ENCODE peak calls at places on chromosome 6, in eight cellular contexts. One of them, this sample, is unnamed.

GRCh38 chr6:150539111-150539510 is 60.6 kb upstream of the PLEKHG1 start:
- DNase-seq in neural progenitor cell: no peak
- DNase-seq in fibroblast of pulmonary artery: no peak
- DNase-seq in WTC11: no peak
- DNase-seq in tibial artery: no peak
- DNase-seq in brain microvascular endothelial cell: no peak
- DNase-seq in HCT116: no peak
- DNase-seq in heart left ventricle: no peak
- DNase-seq in this sample: no peak

GRCh38 chr6:1770435-1770843 is 160.7 kb downstream of the FOXC1 start:
- DNase-seq in neural progenitor cell: no peak
- DNase-seq in fibroblast of pulmonary artery: no peak
- DNase-seq in WTC11: no peak
- DNase-seq in tibial artery: no peak
- DNase-seq in brain microvascular endothelial cell: peak
- DNase-seq in HCT116: no peak
- DNase-seq in heart left ventricle: no peak
- DNase-seq in this sample: no peak

GRCh38 chr6:48550607-48551006 is 439.6 kb upstream of the PTCHD4 start:
- DNase-seq in neural progenitor cell: no peak
- DNase-seq in fibroblast of pulmonary artery: no peak
- DNase-seq in WTC11: no peak
- DNase-seq in tibial artery: no peak
- DNase-seq in brain microvascular endothelial cell: no peak
- DNase-seq in HCT116: no peak
- DNase-seq in heart left ventricle: no peak
- DNase-seq in this sample: no peak

GRCh38 chr6:127022297-127022696 is 96.2 kb upstream of the RSPO3 start:
- DNase-seq in neural progenitor cell: no peak
- DNase-seq in fibroblast of pulmonary artery: no peak
- DNase-seq in WTC11: no peak
- DNase-seq in tibial artery: no peak
- DNase-seq in brain microvascular endothelial cell: no peak
- DNase-seq in HCT116: no peak
- DNase-seq in heart left ventricle: peak
- DNase-seq in this sample: no peak

GRCh38 chr6:38176797-38177751 is 357.5 kb downstream of the ZFAND3 start:
- DNase-seq in neural progenitor cell: peak
- DNase-seq in fibroblast of pulmonary artery: no peak
- DNase-seq in WTC11: no peak
- DNase-seq in tibial artery: no peak
- DNase-seq in brain microvascular endothelial cell: peak
- DNase-seq in HCT116: no peak
- DNase-seq in heart left ventricle: peak
- DNase-seq in this sample: no peak

GRCh38 chr6:148349466-148349865 is 6.8 kb downstream of the SASH1 start:
- DNase-seq in neural progenitor cell: no peak
- DNase-seq in fibroblast of pulmonary artery: no peak
- DNase-seq in WTC11: no peak
- DNase-seq in tibial artery: no peak
- DNase-seq in brain microvascular endothelial cell: no peak
- DNase-seq in HCT116: peak
- DNase-seq in heart left ventricle: no peak
- DNase-seq in this sample: no peak

GRCh38 chr6:47180633-47181032 is 129.1 kb downstream of the TNFRSF21 start:
- DNase-seq in neural progenitor cell: no peak
- DNase-seq in fibroblast of pulmonary artery: peak
- DNase-seq in WTC11: no peak
- DNase-seq in tibial artery: no peak
- DNase-seq in brain microvascular endothelial cell: peak
- DNase-seq in HCT116: peak
- DNase-seq in heart left ventricle: no peak
- DNase-seq in this sample: no peak

GRCh38 chr6:1864496-1864895 is 254.8 kb downstream of the FOXC1 start:
- DNase-seq in neural progenitor cell: peak
- DNase-seq in fibroblast of pulmonary artery: no peak
- DNase-seq in WTC11: no peak
- DNase-seq in tibial artery: no peak
- DNase-seq in brain microvascular endothelial cell: no peak
- DNase-seq in HCT116: no peak
- DNase-seq in heart left ventricle: no peak
- DNase-seq in this sample: no peak

GRCh38 chr6:80959034-80959433 is 793.4 kb downstream of the TENT5A start:
- DNase-seq in neural progenitor cell: no peak
- DNase-seq in fibroblast of pulmonary artery: no peak
- DNase-seq in WTC11: no peak
- DNase-seq in tibial artery: no peak
- DNase-seq in brain microvascular endothelial cell: no peak
- DNase-seq in HCT116: no peak
- DNase-seq in heart left ventricle: no peak
- DNase-seq in this sample: no peak

GRCh38 chr6:137297887-137298286 is 78.7 kb upstream of the IFNGR1 start:
- DNase-seq in neural progenitor cell: peak
- DNase-seq in fibroblast of pulmonary artery: peak
- DNase-seq in WTC11: peak
- DNase-seq in tibial artery: no peak
- DNase-seq in brain microvascular endothelial cell: peak
- DNase-seq in HCT116: no peak
- DNase-seq in heart left ventricle: no peak
- DNase-seq in this sample: peak

GRCh38 chr6:143596857-143597256 is 80.9 kb upstream of the PHACTR2 start:
- DNase-seq in neural progenitor cell: no peak
- DNase-seq in fibroblast of pulmonary artery: peak
- DNase-seq in WTC11: no peak
- DNase-seq in tibial artery: peak
- DNase-seq in brain microvascular endothelial cell: peak
- DNase-seq in HCT116: no peak
- DNase-seq in heart left ventricle: no peak
- DNase-seq in this sample: no peak

GRCh38 chr6:169926617-169927417 is 175.4 kb downstream of the ERMARD start:
- DNase-seq in neural progenitor cell: no peak
- DNase-seq in fibroblast of pulmonary artery: no peak
- DNase-seq in WTC11: no peak
- DNase-seq in tibial artery: no peak
- DNase-seq in brain microvascular endothelial cell: no peak
- DNase-seq in HCT116: no peak
- DNase-seq in heart left ventricle: no peak
- DNase-seq in this sample: no peak

GRCh38 chr6:83708970-83709747 is at the start of gene SNAP91:
- DNase-seq in neural progenitor cell: peak
- DNase-seq in fibroblast of pulmonary artery: peak
- DNase-seq in WTC11: peak
- DNase-seq in tibial artery: no peak
- DNase-seq in brain microvascular endothelial cell: no peak
- DNase-seq in HCT116: no peak
- DNase-seq in heart left ventricle: peak
- DNase-seq in this sample: no peak

GRCh38 chr6:34090495-34090894 is 55.4 kb downstream of the GRM4 start:
- DNase-seq in neural progenitor cell: no peak
- DNase-seq in fibroblast of pulmonary artery: no peak
- DNase-seq in WTC11: no peak
- DNase-seq in tibial artery: no peak
- DNase-seq in brain microvascular endothelial cell: no peak
- DNase-seq in HCT116: no peak
- DNase-seq in heart left ventricle: no peak
- DNase-seq in this sample: no peak

GRCh38 chr6:170008386-170008785 is 257.0 kb downstream of the ERMARD start:
- DNase-seq in neural progenitor cell: no peak
- DNase-seq in fibroblast of pulmonary artery: no peak
- DNase-seq in WTC11: no peak
- DNase-seq in tibial artery: no peak
- DNase-seq in brain microvascular endothelial cell: no peak
- DNase-seq in HCT116: no peak
- DNase-seq in heart left ventricle: no peak
- DNase-seq in this sample: no peak

GRCh38 chr6:96304997-96305396 is 216.6 kb upstream of the UFL1 start:
- DNase-seq in neural progenitor cell: no peak
- DNase-seq in fibroblast of pulmonary artery: no peak
- DNase-seq in WTC11: no peak
- DNase-seq in tibial artery: no peak
- DNase-seq in brain microvascular endothelial cell: no peak
- DNase-seq in HCT116: no peak
- DNase-seq in heart left ventricle: no peak
- DNase-seq in this sample: no peak

GRCh38 chr6:117399924-117400323 is 25.8 kb downstream of the ROS1 start:
- DNase-seq in neural progenitor cell: no peak
- DNase-seq in fibroblast of pulmonary artery: peak
- DNase-seq in WTC11: no peak
- DNase-seq in tibial artery: no peak
- DNase-seq in brain microvascular endothelial cell: no peak
- DNase-seq in HCT116: no peak
- DNase-seq in heart left ventricle: no peak
- DNase-seq in this sample: no peak
- TF ChIP-seq CTCF in neural progenitor cell: peak
- TF ChIP-seq CTCF in fibroblast of pulmonary artery: peak
- TF ChIP-seq CTCF in WTC11: no peak
- TF ChIP-seq CTCF in tibial artery: no peak
- TF ChIP-seq CTCF in brain microvascular endothelial cell: peak
- TF ChIP-seq CTCF in HCT116: peak
- TF ChIP-seq CTCF in heart left ventricle: peak
- TF ChIP-seq CTCF in this sample: no peak

GRCh38 chr6:135738646-135739045 is 112.9 kb upstream of the PDE7B start:
- DNase-seq in neural progenitor cell: no peak
- DNase-seq in fibroblast of pulmonary artery: no peak
- DNase-seq in WTC11: no peak
- DNase-seq in tibial artery: no peak
- DNase-seq in brain microvascular endothelial cell: no peak
- DNase-seq in HCT116: no peak
- DNase-seq in heart left ventricle: no peak
- DNase-seq in this sample: no peak

GRCh38 chr6:135739288-135739687 is 112.2 kb upstream of the PDE7B start:
- DNase-seq in neural progenitor cell: no peak
- DNase-seq in fibroblast of pulmonary artery: peak
- DNase-seq in WTC11: no peak
- DNase-seq in tibial artery: no peak
- DNase-seq in brain microvascular endothelial cell: peak
- DNase-seq in HCT116: no peak
- DNase-seq in heart left ventricle: no peak
- DNase-seq in this sample: no peak

GRCh38 chr6:135740580-135740979 is 110.9 kb upstream of the PDE7B start:
- DNase-seq in neural progenitor cell: no peak
- DNase-seq in fibroblast of pulmonary artery: no peak
- DNase-seq in WTC11: no peak
- DNase-seq in tibial artery: no peak
- DNase-seq in brain microvascular endothelial cell: no peak
- DNase-seq in HCT116: no peak
- DNase-seq in heart left ventricle: no peak
- DNase-seq in this sample: no peak

GRCh38 chr6:135748189-135748588 is 103.3 kb upstream of the PDE7B start:
- DNase-seq in neural progenitor cell: no peak
- DNase-seq in fibroblast of pulmonary artery: no peak
- DNase-seq in WTC11: no peak
- DNase-seq in tibial artery: no peak
- DNase-seq in brain microvascular endothelial cell: no peak
- DNase-seq in HCT116: no peak
- DNase-seq in heart left ventricle: no peak
- DNase-seq in this sample: no peak

GRCh38 chr6:135743476-135743875 is 108.0 kb upstream of the PDE7B start:
- DNase-seq in neural progenitor cell: no peak
- DNase-seq in fibroblast of pulmonary artery: no peak
- DNase-seq in WTC11: no peak
- DNase-seq in tibial artery: no peak
- DNase-seq in brain microvascular endothelial cell: no peak
- DNase-seq in HCT116: no peak
- DNase-seq in heart left ventricle: no peak
- DNase-seq in this sample: no peak
- TF ChIP-seq CTCF in neural progenitor cell: peak
- TF ChIP-seq CTCF in fibroblast of pulmonary artery: no peak
- TF ChIP-seq CTCF in WTC11: no peak
- TF ChIP-seq CTCF in tibial artery: no peak
- TF ChIP-seq CTCF in brain microvascular endothelial cell: peak
- TF ChIP-seq CTCF in HCT116: no peak
- TF ChIP-seq CTCF in heart left ventricle: no peak
- TF ChIP-seq CTCF in this sample: no peak

DNA sequence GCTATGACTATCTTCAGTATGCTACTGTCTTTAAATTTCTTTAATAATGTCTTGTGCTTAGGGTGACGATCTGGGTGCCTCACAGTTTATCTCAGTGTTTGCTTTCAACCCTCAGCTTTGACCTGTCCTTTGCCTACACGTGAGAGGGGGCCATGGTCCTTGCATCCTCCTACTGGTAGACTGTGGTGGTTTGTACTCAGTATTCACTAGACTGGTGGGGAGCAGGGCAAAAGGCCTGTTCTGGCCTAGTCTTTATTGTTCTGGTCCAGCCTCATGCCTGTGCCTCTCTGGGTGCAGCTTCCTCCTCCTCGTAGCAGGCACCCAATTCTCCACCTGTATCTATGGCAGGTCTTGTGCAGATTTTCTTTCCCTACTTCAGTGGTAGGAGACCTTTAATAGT is 354.9 kb downstream of the CD109 start:
- DNase-seq in neural progenitor cell: no peak
- DNase-seq in fibroblast of pulmonary artery: no peak
- DNase-seq in WTC11: no peak
- DNase-seq in tibial artery: no peak
- DNase-seq in brain microvascular endothelial cell: no peak
- DNase-seq in HCT116: no peak
- DNase-seq in heart left ventricle: no peak
- DNase-seq in this sample: no peak
- TF ChIP-seq CTCF in neural progenitor cell: no peak
- TF ChIP-seq CTCF in fibroblast of pulmonary artery: no peak
- TF ChIP-seq CTCF in WTC11: no peak
- TF ChIP-seq CTCF in tibial artery: no peak
- TF ChIP-seq CTCF in brain microvascular endothelial cell: no peak
- TF ChIP-seq CTCF in HCT116: no peak
- TF ChIP-seq CTCF in heart left ventricle: no peak
- TF ChIP-seq CTCF in this sample: no peak

GRCh38 chr6:26538936-26539615 is 910 bp downstream of the HMGN4 start:
- DNase-seq in neural progenitor cell: peak
- DNase-seq in fibroblast of pulmonary artery: no peak
- DNase-seq in WTC11: no peak
- DNase-seq in tibial artery: no peak
- DNase-seq in brain microvascular endothelial cell: no peak
- DNase-seq in HCT116: no peak
- DNase-seq in heart left ventricle: no peak
- DNase-seq in this sample: no peak

GRCh38 chr6:26537160-26537845 is 863 bp upstream of the HMGN4 start:
- DNase-seq in neural progenitor cell: peak
- DNase-seq in fibroblast of pulmonary artery: peak
- DNase-seq in WTC11: peak
- DNase-seq in tibial artery: peak
- DNase-seq in brain microvascular endothelial cell: peak
- DNase-seq in HCT116: peak
- DNase-seq in heart left ventricle: peak
- DNase-seq in this sample: peak

GRCh38 chr6:26536571-26537159 is 1.5 kb upstream of the HMGN4 start:
- DNase-seq in neural progenitor cell: peak
- DNase-seq in fibroblast of pulmonary artery: peak
- DNase-seq in WTC11: no peak
- DNase-seq in tibial artery: no peak
- DNase-seq in brain microvascular endothelial cell: peak
- DNase-seq in HCT116: no peak
- DNase-seq in heart left ventricle: no peak
- DNase-seq in this sample: no peak

GRCh38 chr6:26538572-26538902 is 371 bp downstream of the HMGN4 start:
- DNase-seq in neural progenitor cell: peak
- DNase-seq in fibroblast of pulmonary artery: no peak
- DNase-seq in WTC11: no peak
- DNase-seq in tibial artery: no peak
- DNase-seq in brain microvascular endothelial cell: no peak
- DNase-seq in HCT116: no peak
- DNase-seq in heart left ventricle: no peak
- DNase-seq in this sample: no peak

GRCh38 chr6:26537846-26538571 is at the start of gene HMGN4:
- DNase-seq in neural progenitor cell: peak
- DNase-seq in fibroblast of pulmonary artery: peak
- DNase-seq in WTC11: peak
- DNase-seq in tibial artery: peak
- DNase-seq in brain microvascular endothelial cell: peak
- DNase-seq in HCT116: peak
- DNase-seq in heart left ventricle: peak
- DNase-seq in this sample: peak
- TF ChIP-seq CTCF in neural progenitor cell: no peak
- TF ChIP-seq CTCF in fibroblast of pulmonary artery: no peak
- TF ChIP-seq CTCF in WTC11: no peak
- TF ChIP-seq CTCF in tibial artery: no peak
- TF ChIP-seq CTCF in brain microvascular endothelial cell: no peak
- TF ChIP-seq CTCF in HCT116: no peak
- TF ChIP-seq CTCF in heart left ventricle: no peak
- TF ChIP-seq CTCF in this sample: no peak

This sample was measured in CD14-positive monocyte.